ENCODE peak calls at places on chromosomes 7 and 10, in nine cellular contexts. E is MCF 10A, U is SJCRH30, X is GM12865, B is NCI-H2029, Q is choroid plexus epithelial cell, M is glutamatergic neuron, W is EH, I is KBM-7. G is an unnamed sample.

GRCh38 chr10:34988397-34989067 is 101.6 kb downstream of the CUL2 start:
- DNase-seq in M (no peak), I (no peak), X (no peak), E (no peak), W (no peak), B (no peak), U (no peak), Q (no peak), G (no peak)

GRCh38 chr10:78224602-78225001 is 190.9 kb downstream of the RPS24 start:
- DNase-seq in E (no peak), Q (no peak), M (no peak), X (no peak), B (no peak), W (peak; percentile 83), I (no peak), U (no peak), G (no peak)

GRCh38 chr10:93150289-93150688 is 76.6 kb downstream of the CYP26A1 start:
- DNase-seq in I (peak; percentile 72), B (no peak), U (no peak), Q (no peak), E (peak; percentile 86), M (no peak), W (peak; percentile 50), X (peak; percentile 7), G (no peak)

GRCh38 chr7:81925530-81925929 is 155.7 kb upstream of the HGF start:
- DNase-seq in B (no peak), W (peak; percentile 23), Q (no peak), M (no peak), E (no peak), I (no peak), U (no peak), X (peak; percentile 69), G (no peak)

GRCh38 chr7:22438994-22439393 is 61.0 kb downstream of the STEAP1B start:
- DNase-seq in M (no peak), X (peak; percentile 65), U (no peak), Q (no peak), I (no peak), W (no peak), B (no peak), E (no peak), G (no peak)

GRCh38 chr7:1020849-1021251 is 23.5 kb upstream of the GPR146 start:
- DNase-seq in E (no peak), W (no peak), U (no peak), X (no peak), M (no peak), I (no peak), Q (no peak), B (no peak), G (no peak)

GRCh38 chr7:3245077-3245476 is 56.0 kb upstream of the SDK1 start:
- DNase-seq in Q (peak; percentile 39), U (no peak), X (no peak), E (no peak), B (no peak), I (no peak), W (no peak), M (no peak), G (no peak)

GRCh38 chr7:116284390-116284789 is 74.1 kb downstream of the TES start:
- DNase-seq in E (peak; percentile 46), I (no peak), X (no peak), M (no peak), W (peak; percentile 52), B (no peak), U (no peak), Q (peak; percentile 70), G (no peak)

GRCh38 chr10:126913316-126913715 is 8.1 kb downstream of the DOCK1 start:
- DNase-seq in X (no peak), B (no peak), E (no peak), I (no peak), U (no peak), Q (no peak), M (no peak), W (no peak), G (no peak)

G was measured in D341Med.